ENCODE peak calls at places on chromosomes 16 and 17, in six cellular contexts. O is fibroblast of the conjunctiva; M is stimulated activated CD8-positive, alpha-beta memory T cell treated with anti-CD3 and anti-CD28 coated beads, Interleukin-7, amount 100 ng/mL, for 1 hour; X is neural crest cell; R is HAP-1; W is GM04503. B is an unnamed sample.

GRCh38 chr17:81388612-81389367 is 6.5 kb upstream of the BAHCC1 start:
- DNase-seq in M (no peak), O (no peak), R (no peak), W (no peak), X (no peak), B (no peak)

GRCh38 chr17:42881768-42882565 is 18.6 kb upstream of the G6PC1 start:
- DNase-seq in W (no peak), O (no peak), M (no peak), R (no peak), X (no peak), B (no peak)

GRCh38 chr16:48535831-48536599 is 74.0 kb downstream of the N4BP1 start:
- DNase-seq in M (no peak), R (no peak), X (no peak), W (peak; percentile 39), O (peak; percentile 72), B (no peak)

GRCh38 chr16:81094771-81095251 is 1.4 kb downstream of the GCSH start:
- DNase-seq in M (no peak), R (no peak), W (no peak), X (no peak), O (no peak), B (no peak)

GRCh38 chr16:80122155-80122554 is 418.6 kb upstream of the DYNLRB2 start:
- DNase-seq in O (peak; percentile 23), X (no peak), W (no peak), R (no peak), M (no peak), B (no peak)

GRCh38 chr17:46184696-46185095 is 8.5 kb downstream of the KANSL1 start:
- DNase-seq in R (no peak), W (no peak), X (no peak), M (no peak), O (no peak), B (no peak)

GRCh38 chr17:80474231-80474932 is 2.0 kb downstream of the NPTX1 start:
- DNase-seq in W (no peak), X (no peak), R (peak; percentile 84), O (peak; percentile 17), M (no peak), B (peak; percentile 45)

GRCh38 chr16:49745434-49745833 is 110.5 kb downstream of the ZNF423 start:
- DNase-seq in X (no peak), O (no peak), M (no peak), W (no peak), R (no peak), B (no peak)

GRCh38 chr17:81852237-81852636 is 8.1 kb downstream of the P4HB start:
- DNase-seq in O (no peak), R (no peak), X (no peak), M (no peak), W (no peak), B (no peak)

GRCh38 chr17:18980682-18981384 is 23.7 kb downstream of the FAM83G start:
- DNase-seq in W (no peak), O (no peak), X (no peak), R (no peak), M (no peak), B (no peak)

GRCh38 chr17:44781553-44782348 is 23.0 kb downstream of the ADAM11 start:
- DNase-seq in R (no peak), W (no peak), M (no peak), O (no peak), X (no peak), B (no peak)

GRCh38 chr17:41919840-41920579 is 1.3 kb upstream of the ACLY start:
- DNase-seq in R (no peak), M (no peak), X (no peak), W (no peak), O (no peak), B (no peak)

GRCh38 chr16:77374384-77374783 is 60.5 kb downstream of the ADAMTS18 start:
- DNase-seq in X (no peak), R (no peak), O (no peak), M (no peak), W (no peak), B (no peak)

GRCh38 chr17:76381633-76382304 is 2.6 kb upstream of the SPHK1 start:
- DNase-seq in W (no peak), R (no peak), O (no peak), X (peak; percentile 23), M (no peak), B (no peak)

GRCh38 chr16:84869464-84869863 is 49.7 kb downstream of the CRISPLD2 start:
- DNase-seq in X (no peak), R (no peak), M (no peak), W (no peak), O (no peak), B (no peak)

GRCh38 chr16:82456683-82457082 is 170.1 kb upstream of the CDH13 start:
- DNase-seq in R (peak; percentile 81), O (peak; percentile 4), M (no peak), X (peak; percentile 57), W (peak; percentile 64), B (peak; percentile 64)

GRCh38 chr16:89092013-89092412 is 1.6 kb upstream of the ACSF3 start:
- DNase-seq in M (no peak), X (no peak), W (no peak), O (no peak), R (no peak), B (no peak)

GRCh38 chr16:79644977-79645667 is 44.6 kb upstream of the MAF start:
- DNase-seq in X (no peak), O (no peak), R (no peak), M (no peak), W (no peak), B (no peak)

GRCh38 chr17:59427425-59427921 is 96.0 kb downstream of the YPEL2 start:
- DNase-seq in W (peak; percentile 68), M (no peak), O (no peak), R (no peak), X (no peak), B (no peak)

GRCh38 chr17:5899496-5900195 is 170.5 kb upstream of the WSCD1 start:
- DNase-seq in R (no peak), W (no peak), M (no peak), X (no peak), O (no peak), B (no peak)

GRCh38 chr16:269061-269796 is 6.5 kb downstream of the RGS11 start:
- DNase-seq in X (no peak), M (no peak), R (no peak), O (no peak), W (no peak), B (no peak)

B was measured in NCI-H460.